ENCODE peak calls at places on chromosome 10, in ten cellular contexts. One of them, this sample, is unnamed.

GRCh38 chr10:98577168-98577567 is 130.4 kb upstream of the HPS1 start:
- DNase-seq in PC-9: no peak
- DNase-seq in CD8-positive, alpha-beta T cell: no peak
- DNase-seq in AG04450: no peak
- DNase-seq in HepG2: peak; percentile 7
- DNase-seq in psoas muscle: no peak
- DNase-seq in fibroblast of villous mesenchyme: peak; percentile 47
- DNase-seq in dorsolateral prefrontal cortex: no peak
- DNase-seq in A549: no peak
- DNase-seq in nephron progenitor cell: no peak
- DNase-seq in this sample: no peak

GRCh38 chr10:72145657-72146450 is 57.5 kb upstream of the SPOCK2 start:
- DNase-seq in PC-9: no peak
- DNase-seq in CD8-positive, alpha-beta T cell: no peak
- DNase-seq in AG04450: no peak
- DNase-seq in HepG2: no peak
- DNase-seq in psoas muscle: no peak
- DNase-seq in fibroblast of villous mesenchyme: no peak
- DNase-seq in dorsolateral prefrontal cortex: no peak
- DNase-seq in A549: no peak
- DNase-seq in nephron progenitor cell: peak; percentile 26
- DNase-seq in this sample: no peak

GRCh38 chr10:60757422-60757895 is 20.8 kb upstream of the CDK1 start:
- DNase-seq in PC-9: no peak
- DNase-seq in CD8-positive, alpha-beta T cell: no peak
- DNase-seq in AG04450: no peak
- DNase-seq in HepG2: no peak
- DNase-seq in psoas muscle: no peak
- DNase-seq in fibroblast of villous mesenchyme: peak; percentile 26
- DNase-seq in dorsolateral prefrontal cortex: no peak
- DNase-seq in A549: no peak
- DNase-seq in nephron progenitor cell: no peak
- DNase-seq in this sample: no peak

GRCh38 chr10:110671788-110672579 is 27.8 kb downstream of the RBM20 start:
- DNase-seq in PC-9: peak; percentile 55
- DNase-seq in CD8-positive, alpha-beta T cell: peak; percentile 59
- DNase-seq in AG04450: no peak
- DNase-seq in HepG2: peak; percentile 49
- DNase-seq in psoas muscle: peak; percentile 85
- DNase-seq in fibroblast of villous mesenchyme: peak; percentile 68
- DNase-seq in dorsolateral prefrontal cortex: peak; percentile 58
- DNase-seq in A549: peak; percentile 88
- DNase-seq in nephron progenitor cell: peak; percentile 85
- DNase-seq in this sample: no peak

GRCh38 chr10:986137-986825 is 2.0 kb upstream of the GTPBP4 start:
- DNase-seq in PC-9: peak; percentile 51
- DNase-seq in CD8-positive, alpha-beta T cell: no peak
- DNase-seq in AG04450: no peak
- DNase-seq in HepG2: no peak
- DNase-seq in psoas muscle: no peak
- DNase-seq in fibroblast of villous mesenchyme: peak; percentile 41
- DNase-seq in dorsolateral prefrontal cortex: no peak
- DNase-seq in A549: no peak
- DNase-seq in nephron progenitor cell: no peak
- DNase-seq in this sample: peak; percentile 68

GRCh38 chr10:14688606-14689005 is 86.1 kb downstream of the FAM107B start:
- DNase-seq in PC-9: no peak
- DNase-seq in CD8-positive, alpha-beta T cell: no peak
- DNase-seq in AG04450: peak; percentile 57
- DNase-seq in HepG2: no peak
- DNase-seq in psoas muscle: no peak
- DNase-seq in fibroblast of villous mesenchyme: peak; percentile 84
- DNase-seq in dorsolateral prefrontal cortex: no peak
- DNase-seq in A549: no peak
- DNase-seq in nephron progenitor cell: peak; percentile 6
- DNase-seq in this sample: no peak

GRCh38 chr10:86876748-86877147 is 80.7 kb downstream of the MMRN2 start:
- DNase-seq in PC-9: no peak
- DNase-seq in CD8-positive, alpha-beta T cell: no peak
- DNase-seq in AG04450: no peak
- DNase-seq in HepG2: no peak
- DNase-seq in psoas muscle: no peak
- DNase-seq in fibroblast of villous mesenchyme: peak; percentile 95
- DNase-seq in dorsolateral prefrontal cortex: no peak
- DNase-seq in A549: no peak
- DNase-seq in nephron progenitor cell: no peak
- DNase-seq in this sample: no peak

GRCh38 chr10:78802866-78803265 is 265.9 kb upstream of the ZMIZ1 start:
- DNase-seq in PC-9: peak; percentile 60
- DNase-seq in CD8-positive, alpha-beta T cell: no peak
- DNase-seq in AG04450: peak; percentile 36
- DNase-seq in HepG2: no peak
- DNase-seq in psoas muscle: peak; percentile 82
- DNase-seq in fibroblast of villous mesenchyme: peak; percentile 69
- DNase-seq in dorsolateral prefrontal cortex: no peak
- DNase-seq in A549: no peak
- DNase-seq in nephron progenitor cell: no peak
- DNase-seq in this sample: no peak

GRCh38 chr10:79890469-79890868 is 58.4 kb downstream of the SFTPD start:
- DNase-seq in PC-9: no peak
- DNase-seq in CD8-positive, alpha-beta T cell: no peak
- DNase-seq in AG04450: no peak
- DNase-seq in HepG2: no peak
- DNase-seq in psoas muscle: no peak
- DNase-seq in fibroblast of villous mesenchyme: no peak
- DNase-seq in dorsolateral prefrontal cortex: no peak
- DNase-seq in A549: no peak
- DNase-seq in nephron progenitor cell: no peak
- DNase-seq in this sample: no peak

GRCh38 chr10:45456822-45457221 is 82.8 kb downstream of the ALOX5 start:
- DNase-seq in PC-9: no peak
- DNase-seq in CD8-positive, alpha-beta T cell: no peak
- DNase-seq in AG04450: no peak
- DNase-seq in HepG2: no peak
- DNase-seq in psoas muscle: no peak
- DNase-seq in fibroblast of villous mesenchyme: no peak
- DNase-seq in dorsolateral prefrontal cortex: no peak
- DNase-seq in A549: no peak
- DNase-seq in nephron progenitor cell: no peak
- DNase-seq in this sample: no peak

GRCh38 chr10:67666416-67667043 is 29.5 kb downstream of the CTNNA3 start:
- DNase-seq in PC-9: no peak
- DNase-seq in CD8-positive, alpha-beta T cell: no peak
- DNase-seq in AG04450: no peak
- DNase-seq in HepG2: peak; percentile 21
- DNase-seq in psoas muscle: no peak
- DNase-seq in fibroblast of villous mesenchyme: peak; percentile 22
- DNase-seq in dorsolateral prefrontal cortex: no peak
- DNase-seq in A549: peak; percentile 22
- DNase-seq in nephron progenitor cell: no peak
- DNase-seq in this sample: no peak

GRCh38 chr10:7895699-7896090 is 77.4 kb downstream of the TAF3 start:
- DNase-seq in PC-9: no peak
- DNase-seq in CD8-positive, alpha-beta T cell: no peak
- DNase-seq in AG04450: no peak
- DNase-seq in HepG2: no peak
- DNase-seq in psoas muscle: no peak
- DNase-seq in fibroblast of villous mesenchyme: no peak
- DNase-seq in dorsolateral prefrontal cortex: no peak
- DNase-seq in A549: no peak
- DNase-seq in nephron progenitor cell: no peak
- DNase-seq in this sample: no peak

GRCh38 chr10:24279166-24279565 is 70.2 kb downstream of the KIAA1217 start:
- DNase-seq in PC-9: no peak
- DNase-seq in CD8-positive, alpha-beta T cell: no peak
- DNase-seq in AG04450: no peak
- DNase-seq in HepG2: no peak
- DNase-seq in psoas muscle: no peak
- DNase-seq in fibroblast of villous mesenchyme: no peak
- DNase-seq in dorsolateral prefrontal cortex: no peak
- DNase-seq in A549: no peak
- DNase-seq in nephron progenitor cell: no peak
- DNase-seq in this sample: no peak

DNA sequence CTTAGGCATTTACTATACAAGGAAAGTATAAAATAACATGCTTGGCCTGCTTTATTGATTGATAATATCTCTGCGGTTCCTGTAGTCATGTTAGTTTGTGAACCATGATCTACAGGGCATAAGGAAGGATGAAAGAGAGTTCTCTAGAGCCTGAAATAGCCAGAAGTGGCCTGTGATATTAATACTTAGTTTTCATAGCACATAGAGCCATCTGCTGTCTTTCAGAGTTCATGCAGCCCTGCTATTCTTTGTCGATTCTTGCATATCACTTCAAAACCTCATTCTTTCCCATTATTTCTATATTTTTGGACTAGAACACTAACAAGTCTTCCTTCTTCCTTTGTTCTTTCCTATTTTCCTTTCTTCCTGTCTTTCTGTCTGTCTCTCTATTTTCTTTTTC is 26.4 kb upstream of the PRKG1 start:
- DNase-seq in PC-9: no peak
- DNase-seq in CD8-positive, alpha-beta T cell: no peak
- DNase-seq in AG04450: no peak
- DNase-seq in HepG2: no peak
- DNase-seq in psoas muscle: no peak
- DNase-seq in fibroblast of villous mesenchyme: no peak
- DNase-seq in dorsolateral prefrontal cortex: no peak
- DNase-seq in A549: no peak
- DNase-seq in nephron progenitor cell: no peak
- DNase-seq in this sample: no peak
- TF ChIP-seq CTCF in PC-9: no peak
- TF ChIP-seq CTCF in CD8-positive, alpha-beta T cell: no peak
- TF ChIP-seq CTCF in AG04450: peak; percentile 22
- TF ChIP-seq CTCF in HepG2: no peak
- TF ChIP-seq CTCF in psoas muscle: peak; percentile 25
- TF ChIP-seq CTCF in fibroblast of villous mesenchyme: peak; percentile 28
- TF ChIP-seq CTCF in dorsolateral prefrontal cortex: no peak
- TF ChIP-seq CTCF in A549: no peak
- TF ChIP-seq CTCF in nephron progenitor cell: no peak
- TF ChIP-seq CTCF in this sample: no peak

GRCh38 chr10:107647462-107647861 is 483.0 kb upstream of the SORCS1 start:
- DNase-seq in PC-9: no peak
- DNase-seq in CD8-positive, alpha-beta T cell: no peak
- DNase-seq in AG04450: no peak
- DNase-seq in HepG2: no peak
- DNase-seq in psoas muscle: no peak
- DNase-seq in fibroblast of villous mesenchyme: no peak
- DNase-seq in dorsolateral prefrontal cortex: no peak
- DNase-seq in A549: no peak
- DNase-seq in nephron progenitor cell: no peak
- DNase-seq in this sample: no peak

GRCh38 chr10:107650939-107651338 is 486.4 kb upstream of the SORCS1 start:
- DNase-seq in PC-9: no peak
- DNase-seq in CD8-positive, alpha-beta T cell: no peak
- DNase-seq in AG04450: no peak
- DNase-seq in HepG2: no peak
- DNase-seq in psoas muscle: no peak
- DNase-seq in fibroblast of villous mesenchyme: no peak
- DNase-seq in dorsolateral prefrontal cortex: no peak
- DNase-seq in A549: no peak
- DNase-seq in nephron progenitor cell: no peak
- DNase-seq in this sample: no peak

GRCh38 chr10:107653832-107654287 is 489.4 kb upstream of the SORCS1 start:
- DNase-seq in PC-9: no peak
- DNase-seq in CD8-positive, alpha-beta T cell: no peak
- DNase-seq in AG04450: no peak
- DNase-seq in HepG2: no peak
- DNase-seq in psoas muscle: no peak
- DNase-seq in fibroblast of villous mesenchyme: peak; percentile 49
- DNase-seq in dorsolateral prefrontal cortex: no peak
- DNase-seq in A549: no peak
- DNase-seq in nephron progenitor cell: no peak
- DNase-seq in this sample: peak; percentile 31

GRCh38 chr10:107649249-107649648 is 484.7 kb upstream of the SORCS1 start:
- DNase-seq in PC-9: no peak
- DNase-seq in CD8-positive, alpha-beta T cell: no peak
- DNase-seq in AG04450: no peak
- DNase-seq in HepG2: no peak
- DNase-seq in psoas muscle: no peak
- DNase-seq in fibroblast of villous mesenchyme: no peak
- DNase-seq in dorsolateral prefrontal cortex: no peak
- DNase-seq in A549: no peak
- DNase-seq in nephron progenitor cell: no peak
- DNase-seq in this sample: no peak
- TF ChIP-seq CTCF in PC-9: no peak
- TF ChIP-seq CTCF in CD8-positive, alpha-beta T cell: no peak
- TF ChIP-seq CTCF in AG04450: no peak
- TF ChIP-seq CTCF in HepG2: no peak
- TF ChIP-seq CTCF in psoas muscle: no peak
- TF ChIP-seq CTCF in fibroblast of villous mesenchyme: no peak
- TF ChIP-seq CTCF in dorsolateral prefrontal cortex: no peak
- TF ChIP-seq CTCF in A549: no peak
- TF ChIP-seq CTCF in nephron progenitor cell: no peak
- TF ChIP-seq CTCF in this sample: no peak

GRCh38 chr10:102268333-102268999 is 23.1 kb downstream of the GBF1 start:
- DNase-seq in PC-9: no peak
- DNase-seq in CD8-positive, alpha-beta T cell: no peak
- DNase-seq in AG04450: no peak
- DNase-seq in HepG2: no peak
- DNase-seq in psoas muscle: no peak
- DNase-seq in fibroblast of villous mesenchyme: peak; percentile 31
- DNase-seq in dorsolateral prefrontal cortex: no peak
- DNase-seq in A549: no peak
- DNase-seq in nephron progenitor cell: no peak
- DNase-seq in this sample: peak; percentile 65
- TF ChIP-seq CTCF in PC-9: no peak
- TF ChIP-seq CTCF in CD8-positive, alpha-beta T cell: no peak
- TF ChIP-seq CTCF in AG04450: no peak
- TF ChIP-seq CTCF in HepG2: no peak
- TF ChIP-seq CTCF in psoas muscle: no peak
- TF ChIP-seq CTCF in fibroblast of villous mesenchyme: no peak
- TF ChIP-seq CTCF in dorsolateral prefrontal cortex: no peak
- TF ChIP-seq CTCF in A549: no peak
- TF ChIP-seq CTCF in nephron progenitor cell: no peak
- TF ChIP-seq CTCF in this sample: no peak

GRCh38 chr10:122051609-122052385 is 62.8 kb downstream of the TACC2 start:
- DNase-seq in PC-9: peak; percentile 80
- DNase-seq in CD8-positive, alpha-beta T cell: no peak
- DNase-seq in AG04450: peak; percentile 29
- DNase-seq in HepG2: peak; percentile 70
- DNase-seq in psoas muscle: peak; percentile 63
- DNase-seq in fibroblast of villous mesenchyme: peak; percentile 70
- DNase-seq in dorsolateral prefrontal cortex: no peak
- DNase-seq in A549: peak; percentile 64
- DNase-seq in nephron progenitor cell: peak; percentile 47
- DNase-seq in this sample: peak; percentile 39
- TF ChIP-seq CTCF in PC-9: peak; percentile 75
- TF ChIP-seq CTCF in CD8-positive, alpha-beta T cell: no peak
- TF ChIP-seq CTCF in AG04450: peak; percentile 84
- TF ChIP-seq CTCF in HepG2: peak; percentile 53
- TF ChIP-seq CTCF in psoas muscle: peak; percentile 74
- TF ChIP-seq CTCF in fibroblast of villous mesenchyme: peak; percentile 86
- TF ChIP-seq CTCF in dorsolateral prefrontal cortex: peak; percentile 38
- TF ChIP-seq CTCF in A549: peak; percentile 79
- TF ChIP-seq CTCF in nephron progenitor cell: peak; percentile 64
- TF ChIP-seq CTCF in this sample: peak; percentile 80

GRCh38 chr10:102504179-102504975 is 605 bp downstream of the SUFU start:
- DNase-seq in PC-9: no peak
- DNase-seq in CD8-positive, alpha-beta T cell: peak; percentile 6
- DNase-seq in AG04450: no peak
- DNase-seq in HepG2: no peak
- DNase-seq in psoas muscle: peak; percentile 63
- DNase-seq in fibroblast of villous mesenchyme: peak; percentile 54
- DNase-seq in dorsolateral prefrontal cortex: no peak
- DNase-seq in A549: no peak
- DNase-seq in nephron progenitor cell: peak; percentile 67
- DNase-seq in this sample: no peak
- TF ChIP-seq CTCF in PC-9: no peak
- TF ChIP-seq CTCF in CD8-positive, alpha-beta T cell: no peak
- TF ChIP-seq CTCF in AG04450: no peak
- TF ChIP-seq CTCF in HepG2: no peak
- TF ChIP-seq CTCF in psoas muscle: no peak
- TF ChIP-seq CTCF in fibroblast of villous mesenchyme: no peak
- TF ChIP-seq CTCF in dorsolateral prefrontal cortex: no peak
- TF ChIP-seq CTCF in A549: no peak
- TF ChIP-seq CTCF in nephron progenitor cell: no peak
- TF ChIP-seq CTCF in this sample: no peak